ENCODE peak calls at places on chromosomes 7 and 10, in six cellular contexts. One of them, this sample, is unnamed.

GRCh38 chr10:113278664-113279063 is 274.2 kb upstream of the HABP2 start:
- DNase-seq in DND-41: no peak
- DNase-seq in CD8-positive, alpha-beta T cell: no peak
- DNase-seq in activated CD8-positive, alpha-beta memory T cell treated with anti-CD3 and anti-CD28 coated beads for 1 hour: no peak
- DNase-seq in AG04449: no peak
- DNase-seq in LHCN-M2: no peak
- DNase-seq in this sample: no peak

GRCh38 chr7:41035788-41036187 is 667.1 kb downstream of the INHBA start:
- DNase-seq in CD8-positive, alpha-beta T cell: no peak
- DNase-seq in LHCN-M2: no peak
- DNase-seq in activated CD8-positive, alpha-beta memory T cell treated with anti-CD3 and anti-CD28 coated beads for 1 hour: no peak
- DNase-seq in DND-41: peak; percentile 84
- DNase-seq in AG04449: no peak
- DNase-seq in this sample: no peak

GRCh38 chr10:947051-947450 is 15.5 kb upstream of the LARP4B start:
- DNase-seq in DND-41: no peak
- DNase-seq in CD8-positive, alpha-beta T cell: no peak
- DNase-seq in activated CD8-positive, alpha-beta memory T cell treated with anti-CD3 and anti-CD28 coated beads for 1 hour: no peak
- DNase-seq in LHCN-M2: no peak
- DNase-seq in AG04449: no peak
- DNase-seq in this sample: no peak

GRCh38 chr10:118568327-118568848 is 27.1 kb downstream of the PRLHR start:
- DNase-seq in activated CD8-positive, alpha-beta memory T cell treated with anti-CD3 and anti-CD28 coated beads for 1 hour: peak; percentile 14
- DNase-seq in CD8-positive, alpha-beta T cell: peak; percentile 9
- DNase-seq in LHCN-M2: peak; percentile 53
- DNase-seq in DND-41: peak; percentile 65
- DNase-seq in AG04449: no peak
- DNase-seq in this sample: no peak

GRCh38 chr7:140607441-140607989 is 33.1 kb downstream of the DENND2A start:
- DNase-seq in DND-41: no peak
- DNase-seq in CD8-positive, alpha-beta T cell: no peak
- DNase-seq in activated CD8-positive, alpha-beta memory T cell treated with anti-CD3 and anti-CD28 coated beads for 1 hour: no peak
- DNase-seq in AG04449: no peak
- DNase-seq in LHCN-M2: no peak
- DNase-seq in this sample: no peak

GRCh38 chr10:22832198-22832597 is 95.7 kb upstream of the ARMC3 start:
- DNase-seq in CD8-positive, alpha-beta T cell: no peak
- DNase-seq in AG04449: no peak
- DNase-seq in DND-41: no peak
- DNase-seq in activated CD8-positive, alpha-beta memory T cell treated with anti-CD3 and anti-CD28 coated beads for 1 hour: no peak
- DNase-seq in LHCN-M2: no peak
- DNase-seq in this sample: no peak

GRCh38 chr10:12350167-12350872 is 973 bp downstream of the CAMK1D start:
- DNase-seq in CD8-positive, alpha-beta T cell: peak; percentile 29
- DNase-seq in AG04449: no peak
- DNase-seq in LHCN-M2: peak; percentile 23
- DNase-seq in activated CD8-positive, alpha-beta memory T cell treated with anti-CD3 and anti-CD28 coated beads for 1 hour: no peak
- DNase-seq in DND-41: peak; percentile 57
- DNase-seq in this sample: peak; percentile 12

GRCh38 chr10:12419279-12419847 is 70.0 kb downstream of the CAMK1D start:
- DNase-seq in activated CD8-positive, alpha-beta memory T cell treated with anti-CD3 and anti-CD28 coated beads for 1 hour: peak; percentile 8
- DNase-seq in CD8-positive, alpha-beta T cell: no peak
- DNase-seq in AG04449: peak; percentile 91
- DNase-seq in DND-41: peak; percentile 18
- DNase-seq in LHCN-M2: peak; percentile 94
- DNase-seq in this sample: peak; percentile 77

GRCh38 chr10:32189400-32190084 is 133.3 kb upstream of the KIF5B start:
- DNase-seq in activated CD8-positive, alpha-beta memory T cell treated with anti-CD3 and anti-CD28 coated beads for 1 hour: no peak
- DNase-seq in CD8-positive, alpha-beta T cell: no peak
- DNase-seq in DND-41: no peak
- DNase-seq in AG04449: no peak
- DNase-seq in LHCN-M2: peak; percentile 59
- DNase-seq in this sample: no peak

GRCh38 chr7:47950714-47951113 is 2.4 kb upstream of the PKD1L1 start:
- DNase-seq in LHCN-M2: no peak
- DNase-seq in CD8-positive, alpha-beta T cell: no peak
- DNase-seq in activated CD8-positive, alpha-beta memory T cell treated with anti-CD3 and anti-CD28 coated beads for 1 hour: no peak
- DNase-seq in AG04449: no peak
- DNase-seq in DND-41: no peak
- DNase-seq in this sample: no peak

GRCh38 chr7:94001396-94001795 is 2.8 kb downstream of the BET1 start:
- DNase-seq in AG04449: no peak
- DNase-seq in DND-41: no peak
- DNase-seq in activated CD8-positive, alpha-beta memory T cell treated with anti-CD3 and anti-CD28 coated beads for 1 hour: no peak
- DNase-seq in CD8-positive, alpha-beta T cell: no peak
- DNase-seq in LHCN-M2: no peak
- DNase-seq in this sample: peak; percentile 19

GRCh38 chr10:52215745-52216361 is 98.2 kb upstream of the DKK1 start:
- DNase-seq in DND-41: peak; percentile 59
- DNase-seq in LHCN-M2: peak; percentile 84
- DNase-seq in CD8-positive, alpha-beta T cell: no peak
- DNase-seq in activated CD8-positive, alpha-beta memory T cell treated with anti-CD3 and anti-CD28 coated beads for 1 hour: peak; percentile 2
- DNase-seq in AG04449: peak; percentile 37
- DNase-seq in this sample: peak; percentile 21

GRCh38 chr10:92290076-92290836 is 622 bp downstream of the CPEB3 start:
- DNase-seq in activated CD8-positive, alpha-beta memory T cell treated with anti-CD3 and anti-CD28 coated beads for 1 hour: peak; percentile 14
- DNase-seq in AG04449: no peak
- DNase-seq in LHCN-M2: peak; percentile 65
- DNase-seq in CD8-positive, alpha-beta T cell: peak; percentile 13
- DNase-seq in DND-41: peak; percentile 37
- DNase-seq in this sample: no peak

GRCh38 chr10:47346572-47347302 is 1.4 kb upstream of the RBP3 start:
- DNase-seq in AG04449: no peak
- DNase-seq in DND-41: no peak
- DNase-seq in activated CD8-positive, alpha-beta memory T cell treated with anti-CD3 and anti-CD28 coated beads for 1 hour: no peak
- DNase-seq in CD8-positive, alpha-beta T cell: no peak
- DNase-seq in LHCN-M2: no peak
- DNase-seq in this sample: no peak

GRCh38 chr10:11881477-11882417 is 58.6 kb downstream of the PROSER2 start:
- DNase-seq in LHCN-M2: no peak
- DNase-seq in DND-41: no peak
- DNase-seq in activated CD8-positive, alpha-beta memory T cell treated with anti-CD3 and anti-CD28 coated beads for 1 hour: no peak
- DNase-seq in AG04449: no peak
- DNase-seq in CD8-positive, alpha-beta T cell: no peak
- DNase-seq in this sample: peak; percentile 14

GRCh38 chr10:48671914-48672595 is 12.6 kb upstream of the WDFY4 start:
- DNase-seq in activated CD8-positive, alpha-beta memory T cell treated with anti-CD3 and anti-CD28 coated beads for 1 hour: no peak
- DNase-seq in CD8-positive, alpha-beta T cell: no peak
- DNase-seq in LHCN-M2: no peak
- DNase-seq in AG04449: no peak
- DNase-seq in DND-41: no peak
- DNase-seq in this sample: no peak

GRCh38 chr10:131532291-131532690 is 220.8 kb upstream of the TCERG1L start:
- DNase-seq in activated CD8-positive, alpha-beta memory T cell treated with anti-CD3 and anti-CD28 coated beads for 1 hour: no peak
- DNase-seq in LHCN-M2: no peak
- DNase-seq in CD8-positive, alpha-beta T cell: no peak
- DNase-seq in DND-41: no peak
- DNase-seq in AG04449: no peak
- DNase-seq in this sample: no peak